ENCODE peak calls at places on chromosomes 7 and 10, in seven cellular contexts. T is amygdala; N is WERI-Rb-1; E is NCI-H748 treated with DMSO at 0.1 percent for 48 hours; W is putamen; Q is GM20000; S is activated CD8-positive, alpha-beta memory T cell treated with anti-CD3 and anti-CD28 coated beads for 48 hours. Z is an unnamed sample.

GRCh38 chr7:38147005-38147404 is 31.0 kb upstream of the STARD3NL start:
- DNase-seq in T (no peak), N (no peak), E (no peak), W (no peak), Q (no peak), S (no peak), Z (no peak)

GRCh38 chr10:70234668-70235447 is 1.6 kb upstream of the PPA1 start:
- DNase-seq in T (no peak), N (no peak), E (no peak), W (no peak), Q (no peak), S (no peak), Z (no peak)

GRCh38 chr7:152551304-152552036 is 115.7 kb upstream of the KMT2C start:
- DNase-seq in T (no peak), N (no peak), E (no peak), W (no peak), Q (no peak), S (no peak), Z (no peak)

GRCh38 chr10:28954211-28954610 is 276.9 kb downstream of the BAMBI start:
- DNase-seq in T (no peak), N (no peak), E (no peak), W (no peak), Q (no peak), S (no peak), Z (no peak)

GRCh38 chr7:150621376-150621775 is 10.8 kb downstream of the GIMAP6 start:
- DNase-seq in T (no peak), N (no peak), E (no peak), W (no peak), Q (no peak), S (no peak), Z (no peak)

GRCh38 chr10:46052791-46053375 is 6.8 kb upstream of the MSMB start:
- DNase-seq in T (no peak), N (no peak), E (no peak), W (no peak), Q (no peak), S (no peak), Z (no peak)

GRCh38 chr7:45088821-45089313 is at the start of gene NACAD:
- DNase-seq in T (peak), N (peak), E (peak), W (peak), Q (no peak), S (no peak), Z (peak)

GRCh38 chr10:13631594-13631993 is 44.8 kb downstream of the PRPF18 start:
- DNase-seq in T (no peak), N (no peak), E (no peak), W (peak), Q (no peak), S (no peak), Z (no peak)

GRCh38 chr10:97861924-97862323 is 12.3 kb downstream of the GOLGA7B start:
- DNase-seq in T (no peak), N (no peak), E (no peak), W (no peak), Q (no peak), S (no peak), Z (peak)

Z was measured in NCI-H146.